ENCODE peak calls at places on chromosomes 4 and X, in four cellular contexts. One of them, this sample, is unnamed.

GRCh38 chr4:17619416-17620105 is 5.1 kb downstream of the MED28 start:
- DNase-seq in amniotic stem cell: peak
- DNase-seq in neural crest cell: no peak
- DNase-seq in RWPE1: no peak
- DNase-seq in this sample: no peak

GRCh38 chrX:11757729-11758399 is at the start of gene MSL3:
- DNase-seq in RWPE1: peak
- DNase-seq in amniotic stem cell: peak
- DNase-seq in neural crest cell: peak
- DNase-seq in this sample: peak

GRCh38 chr4:145565328-145565727 is 53.9 kb upstream of the MMAA start:
- DNase-seq in neural crest cell: no peak
- DNase-seq in RWPE1: no peak
- DNase-seq in amniotic stem cell: no peak
- DNase-seq in this sample: no peak

GRCh38 chr4:6362243-6362885 is 92.7 kb downstream of the WFS1 start:
- DNase-seq in neural crest cell: no peak
- DNase-seq in RWPE1: no peak
- DNase-seq in amniotic stem cell: no peak
- DNase-seq in this sample: no peak

GRCh38 chr4:37157403-37158167 is 87.0 kb upstream of the NWD2 start:
- DNase-seq in amniotic stem cell: no peak
- DNase-seq in RWPE1: no peak
- DNase-seq in neural crest cell: no peak
- DNase-seq in this sample: peak

GRCh38 chr4:67198757-67199156 is 346.5 kb downstream of the CENPC start:
- DNase-seq in RWPE1: peak
- DNase-seq in neural crest cell: no peak
- DNase-seq in amniotic stem cell: peak
- DNase-seq in this sample: no peak

GRCh38 chr4:99879458-99879857 is 14.8 kb downstream of the LAMTOR3 start:
- DNase-seq in RWPE1: no peak
- DNase-seq in amniotic stem cell: no peak
- DNase-seq in neural crest cell: no peak
- DNase-seq in this sample: peak

GRCh38 chrX:42752730-42753129 is 25.2 kb downstream of the PPP1R2C start:
- DNase-seq in neural crest cell: no peak
- DNase-seq in amniotic stem cell: no peak
- DNase-seq in RWPE1: no peak
- DNase-seq in this sample: no peak

GRCh38 chrX:150361777-150362351 is 1.3 kb upstream of the MAMLD1 start:
- DNase-seq in neural crest cell: no peak
- DNase-seq in amniotic stem cell: no peak
- DNase-seq in RWPE1: no peak
- DNase-seq in this sample: no peak

GRCh38 chr4:40846556-40846955 is 96.8 kb downstream of the NSUN7 start:
- DNase-seq in neural crest cell: no peak
- DNase-seq in RWPE1: no peak
- DNase-seq in amniotic stem cell: no peak
- DNase-seq in this sample: no peak

GRCh38 chr4:78518551-78518950 is 33.0 kb upstream of the ANXA3 start:
- DNase-seq in RWPE1: no peak
- DNase-seq in neural crest cell: no peak
- DNase-seq in amniotic stem cell: no peak
- DNase-seq in this sample: no peak

GRCh38 chr4:124167602-124168001 is 544.9 kb downstream of the ANKRD50 start:
- DNase-seq in RWPE1: no peak
- DNase-seq in amniotic stem cell: no peak
- DNase-seq in neural crest cell: no peak
- DNase-seq in this sample: no peak

GRCh38 chrX:25049347-25049746 is 33.6 kb upstream of the ARX start:
- DNase-seq in amniotic stem cell: no peak
- DNase-seq in neural crest cell: no peak
- DNase-seq in RWPE1: no peak
- DNase-seq in this sample: peak

GRCh38 chrX:39519213-39519544 is 578.6 kb downstream of the BCOR start:
- DNase-seq in RWPE1: no peak
- DNase-seq in amniotic stem cell: no peak
- DNase-seq in neural crest cell: no peak
- DNase-seq in this sample: no peak

GRCh38 chr4:111399523-111400135 is 745.6 kb upstream of the FAM241A start:
- DNase-seq in RWPE1: no peak
- DNase-seq in neural crest cell: no peak
- DNase-seq in amniotic stem cell: no peak
- DNase-seq in this sample: no peak

GRCh38 chr4:147378780-147379179 is 102.1 kb upstream of the EDNRA start:
- DNase-seq in RWPE1: peak
- DNase-seq in neural crest cell: no peak
- DNase-seq in amniotic stem cell: no peak
- DNase-seq in this sample: no peak

GRCh38 chrX:10175317-10175871 is 18.6 kb downstream of the CLCN4 start:
- DNase-seq in amniotic stem cell: no peak
- DNase-seq in RWPE1: no peak
- DNase-seq in neural crest cell: no peak
- DNase-seq in this sample: peak

GRCh38 chr4:152935661-152936445 is at the start of gene FHDC1:
- DNase-seq in amniotic stem cell: no peak
- DNase-seq in neural crest cell: peak
- DNase-seq in RWPE1: peak
- DNase-seq in this sample: peak

GRCh38 chr4:74805601-74806000 is 11.3 kb upstream of the BTC start:
- DNase-seq in RWPE1: peak
- DNase-seq in amniotic stem cell: no peak
- DNase-seq in neural crest cell: no peak
- DNase-seq in this sample: peak

This sample was measured in trophoblast cell.